ENCODE peak calls at places on chromosomes 13 and 19, in five cellular contexts. A is IMR-90, G is mesendoderm, L is neuronal stem cell, F is H9. B is an unnamed sample.
A peak's percentile ranks its signal among the peaks of the same experiment; 100 is the strongest.

GRCh38 chr13:106570354-106570822 is 2.5 kb upstream of the ARGLU1 start:
- DNase-seq in A (peak; percentile 61), G (peak; percentile 98), L (peak; percentile 31), F (peak; percentile 97), B (peak; percentile 39)

GRCh38 chr19:46413262-46414031 is at the start of gene CCDC8:
- DNase-seq in G (peak; percentile 99), F (peak; percentile 97), A (peak; percentile 92), L (peak; percentile 91), B (peak; percentile 97)

GRCh38 chr19:52351512-52351911 is 15.5 kb downstream of the ZNF610 start:
- DNase-seq in L (no peak), G (peak; percentile 76), A (no peak), F (peak; percentile 85), B (no peak)

GRCh38 chr13:103140001-103140671 is 73.9 kb upstream of the SLC10A2 start:
- DNase-seq in L (no peak), A (no peak), G (peak; percentile 72), F (peak; percentile 37), B (peak; percentile 2)

GRCh38 chr13:92224052-92224821 is 825.8 kb downstream of the GPC5 start:
- DNase-seq in A (peak; percentile 80), L (no peak), F (no peak), G (no peak), B (peak; percentile 97)

GRCh38 chr13:29550589-29550988 is 44.9 kb downstream of the SLC7A1 start:
- DNase-seq in L (no peak), F (no peak), G (no peak), A (peak; percentile 6), B (no peak)

GRCh38 chr13:71525004-71525403 is 342.0 kb downstream of the DACH1 start:
- DNase-seq in L (no peak), A (no peak), F (no peak), G (no peak), B (no peak)

GRCh38 chr19:18879579-18880373 is 16.2 kb downstream of the CERS1 start:
- DNase-seq in A (no peak), G (peak; percentile 72), F (peak; percentile 93), L (no peak), B (no peak)

GRCh38 chr13:93298741-93299140 is 72.1 kb downstream of the GPC6 start:
- DNase-seq in A (peak; percentile 45), F (no peak), G (no peak), L (no peak), B (peak; percentile 71)

GRCh38 chr19:10105241-10106099 is 692 bp upstream of the PPAN start:
- DNase-seq in F (no peak), G (no peak), L (no peak), A (no peak), B (no peak)

GRCh38 chr13:79990048-79990447 is 350.9 kb downstream of the SPRY2 start:
- DNase-seq in L (no peak), G (no peak), A (peak; percentile 35), F (no peak), B (peak; percentile 66)

GRCh38 chr13:35789335-35790166 is 313.1 kb upstream of the MAB21L1 start:
- DNase-seq in G (peak; percentile 47), F (no peak), A (peak; percentile 61), L (peak; percentile 40), B (peak; percentile 18)

GRCh38 chr19:13621413-13621812 is 115.1 kb upstream of the CACNA1A start:
- DNase-seq in G (peak; percentile 89), L (no peak), A (peak; percentile 96), F (peak; percentile 88), B (peak; percentile 7)

GRCh38 chr13:33351324-33351723 is 65.8 kb upstream of the STARD13 start:
- DNase-seq in A (peak; percentile 64), G (no peak), L (no peak), F (no peak), B (peak; percentile 67)

GRCh38 chr19:38264486-38265212 is at the start of gene SPINT2:
- DNase-seq in L (peak; percentile 65), G (peak; percentile 91), F (peak; percentile 93), A (no peak), B (no peak)
- H2BK120ac ChIP-seq in L (peak within 1 kb of the TSS; percentile 73), G (no peak within 1 kb of the TSS), F (no peak within 1 kb of the TSS), A (peak within 1 kb of the TSS; percentile 52), B (peak within 1 kb of the TSS; percentile 73)

GRCh38 chr19:45215391-45216191 is 29.6 kb downstream of the EXOC3L2 start:
- DNase-seq in A (no peak), L (no peak), F (peak; percentile 67), G (peak; percentile 62), B (no peak)
- H2BK120ac ChIP-seq in A (no peak overlapping the region), L (no peak overlapping the region), F (no peak overlapping the region), G (no peak overlapping the region), B (no peak overlapping the region)

GRCh38 chr19:36090930-36091695 is 19.8 kb upstream of the OVOL3 start:
- DNase-seq in G (no peak), L (no peak), F (no peak), A (no peak), B (no peak)

GRCh38 chr19:36092566-36092965 is 18.4 kb upstream of the OVOL3 start:
- DNase-seq in A (no peak), F (no peak), L (no peak), G (no peak), B (no peak)

GRCh38 chr19:36097036-36097435 is 13.9 kb upstream of the OVOL3 start:
- DNase-seq in F (no peak), G (no peak), L (no peak), A (no peak), B (no peak)

GRCh38 chr19:36093146-36093662 is 17.7 kb upstream of the OVOL3 start:
- DNase-seq in G (no peak), A (no peak), L (no peak), F (no peak), B (no peak)

GRCh38 chr19:36093687-36094086 is 17.3 kb upstream of the OVOL3 start:
- DNase-seq in F (no peak), L (no peak), A (no peak), G (no peak), B (no peak)
- H2BK120ac ChIP-seq in F (no peak overlapping the region), L (no peak overlapping the region), A (no peak overlapping the region), G (no peak overlapping the region), B (no peak overlapping the region)

DNA sequence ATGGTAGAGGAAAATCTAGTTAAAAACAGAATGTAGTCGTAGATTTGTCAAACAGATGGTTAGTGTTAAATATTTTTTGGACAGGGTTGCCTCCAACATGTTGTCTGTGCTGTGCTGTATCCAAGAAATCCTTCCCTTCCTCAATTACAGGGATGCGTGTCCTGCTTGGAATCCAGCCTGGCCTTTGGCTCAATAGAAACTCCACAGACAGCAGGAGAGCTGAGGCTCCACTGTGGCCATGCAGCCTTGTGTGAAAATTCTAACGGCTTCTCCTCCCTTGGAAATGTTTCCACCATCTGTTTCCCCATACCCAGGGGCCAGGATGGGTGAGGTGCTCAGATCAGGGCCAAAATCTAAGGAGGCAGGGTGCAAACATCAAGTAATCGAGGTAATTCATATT is 67.7 kb upstream of the USP29 start:
- DNase-seq in G (no peak), F (no peak), L (no peak), A (no peak), B (no peak)
- H2BK120ac ChIP-seq in G (no peak overlapping the region), F (no peak overlapping the region), L (no peak overlapping the region), A (no peak overlapping the region), B (no peak overlapping the region)

DNA sequence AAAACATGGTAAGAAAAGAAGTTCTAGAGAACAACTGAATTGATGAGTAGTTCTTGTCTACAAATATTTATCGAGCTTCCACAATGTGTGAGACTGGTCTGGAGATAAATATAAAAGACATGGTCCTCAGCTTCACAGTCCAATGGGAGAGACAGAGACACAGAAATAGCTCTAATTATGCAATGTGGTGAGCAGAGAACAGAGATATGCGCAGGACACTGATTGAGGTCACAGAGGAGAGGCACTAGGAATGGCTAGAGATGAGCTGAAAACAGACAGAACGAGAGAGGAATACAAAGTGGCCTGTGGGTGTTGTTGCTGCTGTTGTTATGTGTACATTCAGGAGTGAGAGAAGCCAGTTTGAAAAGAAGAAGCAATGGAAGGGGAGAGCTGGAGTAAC is 53.2 kb downstream of the GPALPP1 start:
- DNase-seq in L (no peak), F (no peak), G (no peak), A (no peak), B (peak; percentile 27)
- H2BK120ac ChIP-seq in L (no peak overlapping the region), F (no peak overlapping the region), G (no peak overlapping the region), A (peak overlapping the region; percentile 89), B (no peak overlapping the region)

GRCh38 chr19:55539082-55539715 is 2.3 kb upstream of the SBK2 start:
- DNase-seq in L (no peak), F (no peak), A (no peak), G (no peak), B (no peak)

GRCh38 chr19:55536951-55537740 is at the start of gene SBK2:
- DNase-seq in A (no peak), L (peak; percentile 79), G (peak; percentile 75), F (peak; percentile 93), B (no peak)

GRCh38 chr19:55536366-55536765 is 567 bp downstream of the SBK2 start:
- DNase-seq in L (no peak), F (no peak), A (no peak), G (no peak), B (no peak)

GRCh38 chr19:55537741-55538111 is 793 bp upstream of the SBK2 start:
- DNase-seq in G (peak; percentile 69), A (peak; percentile 69), F (peak; percentile 72), L (no peak), B (no peak)

GRCh38 chr19:55538132-55538531 is 1.2 kb upstream of the SBK2 start:
- DNase-seq in G (no peak), L (no peak), F (no peak), A (no peak), B (no peak)
- H2BK120ac ChIP-seq in G (peak overlapping the region; percentile 9), L (peak overlapping the region; percentile 67), F (peak overlapping the region; percentile 85), A (peak overlapping the region; percentile 15), B (no peak overlapping the region)

GRCh38 chr13:112636401-112636975 is 48.5 kb upstream of the TUBGCP3 start:
- DNase-seq in L (no peak), F (no peak), G (no peak), A (no peak), B (no peak)
- H2BK120ac ChIP-seq in L (no peak overlapping the region), F (no peak overlapping the region), G (no peak overlapping the region), A (no peak overlapping the region), B (no peak overlapping the region)

DNA sequence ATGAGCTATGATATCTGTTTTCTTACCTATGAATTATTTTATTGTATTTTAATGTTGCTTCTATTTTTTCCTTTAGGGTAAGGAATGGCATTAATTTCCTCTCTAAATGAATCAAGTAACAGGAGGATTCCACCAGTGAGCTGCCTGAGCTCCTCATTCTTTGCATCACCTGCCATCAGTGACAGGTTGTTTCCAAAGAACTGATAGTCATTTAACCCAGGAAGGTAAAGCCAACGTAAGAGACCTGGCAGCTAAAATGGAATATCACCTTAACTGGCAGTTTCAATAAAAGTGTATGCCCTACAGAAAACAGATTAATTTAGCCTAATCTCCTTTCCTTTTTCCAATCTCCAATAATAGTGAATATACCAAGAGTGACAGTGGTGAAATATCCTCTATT is 812.0 kb downstream of the SLITRK5 start:
- DNase-seq in G (no peak), L (no peak), A (no peak), F (no peak), B (no peak)
- H2BK120ac ChIP-seq in G (no peak overlapping the region), L (no peak overlapping the region), A (no peak overlapping the region), F (no peak overlapping the region), B (no peak overlapping the region)

B was measured in mesenchymal stem cell.